ENCODE peak calls at places on chromosomes 12 and 14, in eight cellular contexts. U, L, P, S, X, F, N and I are unnamed samples.
A peak's percentile ranks its signal among the peaks of the same experiment; 100 is the strongest.

GRCh38 chr12:103742349-103742784 is 98.7 kb downstream of the NT5DC3 start:
- DNase-seq in F (no peak), X (no peak), P (no peak), S (no peak), L (no peak), N (no peak), U (no peak), I (no peak)

GRCh38 chr12:65935906-65936528 is 111.7 kb downstream of the HMGA2 start:
- DNase-seq in L (no peak), N (no peak), F (no peak), P (no peak), X (no peak), S (no peak), U (no peak), I (no peak)

GRCh38 chr12:3379079-3379478 is 111.9 kb upstream of the PRMT8 start:
- DNase-seq in F (no peak), X (no peak), U (no peak), N (no peak), P (no peak), S (no peak), L (no peak), I (no peak)

GRCh38 chr12:100955139-100955538 is 160.6 kb downstream of the ANO4 start:
- DNase-seq in U (no peak), X (no peak), F (no peak), P (peak; percentile 63), L (no peak), N (peak; percentile 16), S (peak; percentile 64), I (no peak)

GRCh38 chr14:75720828-75721227 is 59.8 kb downstream of the TTLL5 start:
- DNase-seq in F (no peak), P (peak; percentile 47), X (peak; percentile 72), L (peak; percentile 50), S (peak; percentile 85), U (peak; percentile 44), N (peak; percentile 59), I (no peak)

GRCh38 chr12:65827827-65828231 is 3.5 kb downstream of the HMGA2 start:
- DNase-seq in L (no peak), U (no peak), P (no peak), X (no peak), F (no peak), N (no peak), S (no peak), I (no peak)

GRCh38 chr12:47782372-47782770 is 9.3 kb downstream of the SLC48A1 start:
- DNase-seq in F (peak; percentile 70), P (no peak), X (no peak), U (no peak), S (no peak), N (no peak), L (no peak), I (peak; percentile 40)

GRCh38 chr14:94113490-94113889 is 3.0 kb downstream of the IFI27 start:
- DNase-seq in P (no peak), U (peak; percentile 25), N (no peak), S (peak; percentile 63), L (no peak), F (no peak), X (peak; percentile 36), I (no peak)

GRCh38 chr14:34750670-34751069 is 36.3 kb upstream of the CFL2 start:
- DNase-seq in P (no peak), L (no peak), U (no peak), S (no peak), X (no peak), N (no peak), F (no peak), I (no peak)

GRCh38 chr14:64539186-64539552 is 1.4 kb upstream of the HSPA2 start:
- DNase-seq in L (no peak), X (no peak), S (no peak), U (no peak), P (no peak), N (no peak), F (no peak), I (no peak)

GRCh38 chr12:120264511-120265202 is 873 bp downstream of the PXN start:
- DNase-seq in U (no peak), S (no peak), L (no peak), P (no peak), F (no peak), N (peak; percentile 36), X (no peak), I (no peak)

GRCh38 chr12:15599266-15600037 is 189.7 kb downstream of the EPS8 start:
- DNase-seq in X (no peak), L (no peak), P (peak; percentile 57), U (peak; percentile 36), N (peak; percentile 66), F (no peak), S (peak; percentile 75), I (no peak)

GRCh38 chr14:75132374-75133086 is 5.7 kb upstream of the NEK9 start:
- DNase-seq in S (no peak), N (peak; percentile 69), L (no peak), F (no peak), U (peak; percentile 96), X (peak; percentile 68), P (peak; percentile 79), I (no peak)

GRCh38 chr12:120759591-120760348 is 34.1 kb downstream of the ACADS start:
- DNase-seq in P (no peak), S (no peak), L (no peak), F (peak; percentile 53), U (no peak), X (no peak), N (no peak), I (no peak)

GRCh38 chr14:26163761-26164160 is 434.1 kb downstream of the NOVA1 start:
- DNase-seq in U (no peak), S (no peak), N (no peak), P (peak; percentile 4), F (peak; percentile 14), X (no peak), L (no peak), I (no peak)

GRCh38 chr14:50362791-50363733 is 33.6 kb downstream of the CDKL1 start:
- DNase-seq in U (no peak), F (no peak), P (no peak), X (no peak), S (no peak), N (no peak), L (no peak), I (no peak)

GRCh38 chr12:48814313-48815280 is 3.7 kb upstream of the CACNB3 start:
- DNase-seq in L (peak; percentile 91), P (peak; percentile 64), U (peak; percentile 88), N (peak; percentile 86), F (peak; percentile 98), X (peak; percentile 86), S (peak; percentile 92), I (peak; percentile 91)

GRCh38 chr12:94783862-94784261 is 133.5 kb upstream of the TMCC3 start:
- DNase-seq in P (no peak), N (no peak), F (no peak), U (no peak), S (no peak), L (no peak), X (no peak), I (no peak)

GRCh38 chr12:79883216-79883615 is 51.7 kb downstream of the PPP1R12A start:
- DNase-seq in X (no peak), P (peak; percentile 55), U (no peak), F (no peak), S (no peak), N (no peak), L (no peak), I (no peak)

GRCh38 chr14:42556551-42556950 is 949.9 kb downstream of the LRFN5 start:
- DNase-seq in N (no peak), X (no peak), U (no peak), L (no peak), S (no peak), F (no peak), P (no peak), I (no peak)

GRCh38 chr12:120928864-120929652 is 24.9 kb upstream of the SPPL3 start:
- DNase-seq in L (peak; percentile 48), F (no peak), X (peak; percentile 69), N (no peak), S (no peak), P (no peak), U (no peak), I (no peak)

GRCh38 chr14:76923422-76924362 is 97.5 kb downstream of the LRRC74A start:
- DNase-seq in N (no peak), L (no peak), X (no peak), U (no peak), F (no peak), S (no peak), P (no peak), I (no peak)

GRCh38 chr14:104105071-104105821 is 19.7 kb downstream of the ASPG start:
- DNase-seq in X (no peak), S (peak; percentile 51), F (peak; percentile 75), L (peak; percentile 36), P (no peak), N (no peak), U (no peak), I (peak; percentile 53)

GRCh38 chr12:68334136-68334535 is 2.0 kb upstream of the MDM1 start:
- DNase-seq in P (no peak), X (no peak), U (no peak), F (no peak), S (no peak), L (no peak), N (no peak), I (no peak)

GRCh38 chr12:67794151-67794550 is 145.6 kb downstream of the DYRK2 start:
- DNase-seq in S (no peak), P (peak; percentile 64), U (no peak), F (no peak), X (no peak), L (no peak), N (no peak), I (no peak)

DNA sequence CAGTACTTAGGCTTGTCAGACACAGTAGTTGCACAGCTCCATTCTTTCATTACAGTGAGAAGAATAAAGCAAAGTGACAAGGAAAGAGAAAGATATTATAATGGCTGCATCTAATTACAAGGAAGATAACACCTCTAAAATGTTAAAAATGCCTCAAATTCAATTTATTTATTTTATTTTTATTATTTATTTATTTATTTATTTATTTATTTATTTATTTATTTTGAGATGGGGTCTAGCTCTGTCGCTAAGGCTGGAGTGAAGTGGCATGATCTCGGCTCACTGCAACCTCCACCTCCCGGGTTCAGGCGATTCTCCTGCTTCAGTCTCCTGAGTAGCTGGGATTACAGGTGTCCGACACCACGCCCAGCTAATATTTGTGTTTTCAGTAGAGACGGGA is 2.6 kb upstream of the CFAP54 start:
- DNase-seq in N (no peak), F (no peak), S (no peak), L (no peak), X (no peak), U (no peak), P (no peak), I (no peak)
- H3K27ac ChIP-seq in N (no peak overlapping the region), F (no peak overlapping the region), S (no peak overlapping the region), L (no peak overlapping the region), X (no peak overlapping the region), U (no peak overlapping the region), P (peak overlapping the region; percentile 74), I (no peak overlapping the region)

GRCh38 chr12:41293011-41293410 is 104.9 kb downstream of the PDZRN4 start:
- DNase-seq in P (no peak), L (no peak), S (no peak), X (no peak), F (no peak), N (no peak), U (no peak), I (no peak)
- H3K27ac ChIP-seq in P (no peak overlapping the region), L (no peak overlapping the region), S (no peak overlapping the region), X (no peak overlapping the region), F (no peak overlapping the region), N (no peak overlapping the region), U (no peak overlapping the region), I (no peak overlapping the region)

GRCh38 chr14:33282181-33282580 is 343.5 kb downstream of the NPAS3 start:
- DNase-seq in F (no peak), N (no peak), S (no peak), L (no peak), X (no peak), P (no peak), U (no peak), I (no peak)
- H3K27ac ChIP-seq in F (no peak overlapping the region), N (no peak overlapping the region), S (no peak overlapping the region), L (no peak overlapping the region), X (no peak overlapping the region), P (no peak overlapping the region), U (no peak overlapping the region), I (no peak overlapping the region)

GRCh38 chr12:32644455-32644854 is 34.6 kb upstream of the DNM1L start:
- DNase-seq in P (peak; percentile 59), L (no peak), N (no peak), U (no peak), F (no peak), S (no peak), X (no peak), I (no peak)
- H3K27ac ChIP-seq in P (no peak overlapping the region), L (no peak overlapping the region), N (no peak overlapping the region), U (no peak overlapping the region), F (no peak overlapping the region), S (no peak overlapping the region), X (no peak overlapping the region), I (no peak overlapping the region)